ENCODE peak calls at places on chromosomes 16 and 17, in four cellular contexts. N, B, W and A are unnamed samples.

GRCh38 chr17:36652716-36653115 is 51.3 kb downstream of the MRM1 start:
- DNase-seq in N (peak), W (no peak), B (no peak), A (no peak)

GRCh38 chr16:1466968-1467521 is 7.8 kb downstream of the CLCN7 start:
- DNase-seq in W (no peak), B (no peak), N (peak), A (no peak)

GRCh38 chr16:66580605-66581209 is 1.4 kb downstream of the CMTM2 start:
- DNase-seq in W (no peak), B (peak), N (peak), A (peak)

GRCh38 chr16:28188085-28188916 is 23.5 kb downstream of the XPO6 start:
- DNase-seq in B (no peak), N (no peak), W (no peak), A (peak)

GRCh38 chr16:87570938-87571867 is 31.1 kb upstream of the JPH3 start:
- DNase-seq in W (no peak), N (peak), B (peak), A (no peak)

GRCh38 chr17:21193031-21193430 is 20.9 kb downstream of the TMEM11 start:
- DNase-seq in B (no peak), W (no peak), N (no peak), A (no peak)

GRCh38 chr16:75789237-75789636 is 62.9 kb upstream of the CPHXL start:
- DNase-seq in B (peak), W (peak), N (peak), A (peak)

GRCh38 chr16:27005386-27005785 is 61.3 kb upstream of the C16orf82 start:
- DNase-seq in W (no peak), B (no peak), N (no peak), A (no peak)

GRCh38 chr16:66588981-66589713 is 9.9 kb downstream of the CMTM2 start:
- DNase-seq in B (peak), N (peak), W (no peak), A (peak)

GRCh38 chr16:49333268-49333597 is 40.4 kb upstream of the C16orf78 start:
- DNase-seq in N (no peak), W (no peak), B (no peak), A (no peak)

GRCh38 chr16:27550582-27550920 is 607 bp downstream of the KATNIP start:
- DNase-seq in W (no peak), N (no peak), B (no peak), A (no peak)

GRCh38 chr17:47301831-47302230 is 21.9 kb upstream of the EFCAB13 start:
- DNase-seq in B (no peak), N (no peak), W (no peak), A (no peak)

GRCh38 chr16:50315346-50315997 is 49.1 kb downstream of the ADCY7 start:
- DNase-seq in B (no peak), N (no peak), W (no peak), A (no peak)

GRCh38 chr16:352547-353403 is at the start of gene AXIN1:
- DNase-seq in W (peak), B (peak), N (peak), A (peak)

GRCh38 chr16:58462499-58462996 is 37.4 kb upstream of the NDRG4 start:
- DNase-seq in W (no peak), N (no peak), B (no peak), A (no peak)

GRCh38 chr16:58465817-58466216 is 34.1 kb upstream of the NDRG4 start:
- DNase-seq in W (no peak), N (no peak), B (no peak), A (no peak)

GRCh38 chr16:58464916-58465731 is 34.8 kb upstream of the NDRG4 start:
- DNase-seq in W (no peak), B (peak), N (no peak), A (no peak)

GRCh38 chr16:58462997-58463891 is 36.7 kb upstream of the NDRG4 start:
- DNase-seq in N (no peak), B (peak), W (no peak), A (peak)

DNA sequence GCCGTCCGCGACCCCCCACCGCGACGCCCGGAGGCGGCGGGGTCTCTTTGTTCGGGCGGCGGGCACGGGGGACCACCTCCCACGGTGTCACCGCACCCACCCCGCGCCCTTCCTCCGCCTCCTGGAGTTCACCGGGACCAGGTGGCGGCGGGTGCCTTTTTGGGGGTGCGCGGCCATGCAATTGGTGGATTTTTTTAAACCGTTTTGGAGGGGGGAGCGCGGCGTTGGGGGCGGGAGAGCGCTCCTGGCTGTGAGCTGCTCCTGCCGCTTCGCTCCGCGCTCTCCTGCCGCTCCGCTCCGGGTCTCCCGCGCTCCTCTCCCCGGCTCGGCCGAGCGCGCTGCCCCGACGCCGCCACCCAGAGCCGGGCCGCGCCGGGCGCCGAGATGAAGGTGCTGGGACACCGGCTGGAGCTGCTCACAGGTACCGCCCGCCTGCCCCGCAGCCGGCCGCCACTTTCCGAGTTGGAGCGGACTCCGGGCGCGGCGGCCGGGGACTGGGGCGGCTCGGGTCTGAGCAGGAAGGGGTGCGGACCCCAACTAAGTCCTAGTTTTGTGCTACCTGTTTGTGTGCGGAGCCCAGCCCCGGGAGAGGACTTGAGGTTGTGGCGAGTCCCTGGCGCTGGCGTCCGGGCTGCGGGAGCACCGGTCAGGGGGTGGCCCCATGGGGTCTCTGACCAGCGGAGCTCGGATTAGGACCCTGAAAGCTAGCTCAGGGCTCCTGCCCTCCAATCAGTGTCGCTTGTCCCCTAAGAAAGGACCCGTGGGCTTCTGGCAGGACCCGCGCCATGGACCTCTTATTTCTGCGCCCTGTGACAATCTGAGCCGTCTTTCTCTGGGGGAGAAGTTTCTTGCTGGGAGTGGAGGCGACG is 35.7 kb upstream of the NDRG4 start:
- DNase-seq in N (peak), W (no peak), B (peak), A (peak)
- TF ChIP-seq EZH2 in N (peak), W (no peak), B (peak), A (peak)

GRCh38 chr17:76139801-76140660 is 1.0 kb downstream of the FOXJ1 start:
- DNase-seq in W (no peak), B (peak), N (no peak), A (no peak)
- TF ChIP-seq EZH2 in W (no peak), B (peak), N (no peak), A (no peak)

DNA sequence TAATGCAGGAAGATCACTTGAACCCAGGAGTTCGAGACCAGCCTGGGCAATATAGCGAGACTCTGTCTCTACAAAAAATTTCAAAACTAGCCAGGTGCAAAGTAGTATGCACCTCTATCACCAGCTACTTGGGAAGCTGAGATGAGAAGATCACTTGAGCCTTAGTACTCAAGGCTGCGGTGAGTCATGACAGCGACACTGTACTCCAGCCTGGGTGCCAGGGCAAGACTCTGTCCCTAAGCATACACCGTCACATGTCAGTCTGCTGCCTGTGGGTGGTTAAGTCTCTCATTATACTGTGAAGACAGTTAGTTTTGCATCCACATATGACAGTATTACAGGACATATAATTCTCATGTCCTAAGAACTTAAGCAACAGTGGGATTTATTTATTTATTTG is 21.8 kb downstream of the NMRAL1 start:
- DNase-seq in W (no peak), B (no peak), N (no peak), A (no peak)
- TF ChIP-seq EZH2 in W (no peak), B (no peak), N (no peak), A (no peak)

GRCh38 chr17:48545539-48545938 is 630 bp upstream of the HOXB2 start:
- DNase-seq in B (peak), N (no peak), W (no peak), A (no peak)

GRCh38 chr17:48548687-48549621 is 4.0 kb upstream of the HOXB2 start:
- DNase-seq in N (no peak), W (no peak), B (no peak), A (no peak)

GRCh38 chr17:48547839-48548686 is 3.2 kb upstream of the HOXB2 start:
- DNase-seq in W (no peak), B (peak), N (no peak), A (no peak)

GRCh38 chr17:48546187-48546923 is 1.4 kb upstream of the HOXB2 start:
- DNase-seq in W (no peak), B (peak), N (no peak), A (peak)

GRCh38 chr17:48546924-48547838 is 2.3 kb upstream of the HOXB2 start:
- DNase-seq in N (no peak), W (peak), B (no peak), A (peak)
- TF ChIP-seq EZH2 in N (no peak), W (no peak), B (peak), A (no peak)

GRCh38 chr17:79788989-79789942 is 7.6 kb downstream of the CBX8 start:
- DNase-seq in B (peak), N (no peak), W (no peak), A (peak)
- TF ChIP-seq EZH2 in B (no peak), N (no peak), W (no peak), A (no peak)

GRCh38 chr16:85631802-85632393 is 18.8 kb downstream of the GSE1 start:
- DNase-seq in B (no peak), N (no peak), W (no peak), A (no peak)
- TF ChIP-seq EZH2 in B (no peak), N (no peak), W (no peak), A (no peak)

DNA sequence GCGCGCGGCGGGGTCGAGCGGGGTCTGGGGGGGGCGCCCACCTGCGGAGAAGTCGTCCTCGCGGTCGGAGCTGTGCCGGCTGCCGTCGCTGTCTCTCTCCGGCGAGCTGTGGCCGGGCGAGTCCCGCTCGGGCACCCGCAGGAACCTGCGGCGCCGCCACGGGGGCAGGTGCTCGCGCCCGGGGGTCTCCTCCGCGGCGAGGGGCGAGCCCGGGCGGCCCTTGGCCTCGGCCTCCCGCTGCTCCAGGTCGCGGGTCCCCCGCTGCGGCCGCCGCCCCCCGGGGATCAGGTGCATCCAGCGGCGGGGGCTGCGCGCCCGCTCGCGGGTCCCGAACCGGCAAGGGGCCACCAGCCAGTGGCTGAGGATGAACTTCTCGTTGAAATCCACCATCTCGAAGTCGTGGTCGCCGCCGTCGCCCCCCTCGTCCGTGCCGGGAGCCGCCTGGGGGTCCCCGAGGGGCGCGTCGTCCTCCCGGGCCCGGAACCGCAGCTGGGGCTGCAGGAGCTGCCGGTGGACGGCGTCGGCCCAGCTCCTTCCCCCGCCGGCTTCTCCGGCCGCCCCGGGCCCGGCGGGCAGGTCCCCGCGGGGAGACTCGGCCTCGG is 41.4 kb upstream of the BHLHA9 start:
- DNase-seq in B (peak), N (no peak), W (no peak), A (no peak)
- TF ChIP-seq EZH2 in B (peak), N (no peak), W (no peak), A (peak)

GRCh38 chr17:75183999-75184884 is 1.5 kb upstream of the SUMO2 start:
- DNase-seq in B (no peak), W (no peak), N (no peak), A (no peak)

GRCh38 chr17:75181608-75182318 is 996 bp downstream of the SUMO2 start:
- DNase-seq in B (peak), W (no peak), N (no peak), A (peak)

GRCh38 chr17:75181110-75181509 is 1.6 kb downstream of the SUMO2 start:
- DNase-seq in W (no peak), N (no peak), B (no peak), A (no peak)

GRCh38 chr17:75182319-75182568 is 515 bp downstream of the SUMO2 start:
- DNase-seq in B (no peak), N (no peak), W (no peak), A (no peak)

GRCh38 chr17:75182569-75183436 is at the start of gene SUMO2:
- DNase-seq in W (peak), N (peak), B (peak), A (peak)
- TF ChIP-seq EZH2 in W (no peak), N (no peak), B (no peak), A (no peak)

DNA sequence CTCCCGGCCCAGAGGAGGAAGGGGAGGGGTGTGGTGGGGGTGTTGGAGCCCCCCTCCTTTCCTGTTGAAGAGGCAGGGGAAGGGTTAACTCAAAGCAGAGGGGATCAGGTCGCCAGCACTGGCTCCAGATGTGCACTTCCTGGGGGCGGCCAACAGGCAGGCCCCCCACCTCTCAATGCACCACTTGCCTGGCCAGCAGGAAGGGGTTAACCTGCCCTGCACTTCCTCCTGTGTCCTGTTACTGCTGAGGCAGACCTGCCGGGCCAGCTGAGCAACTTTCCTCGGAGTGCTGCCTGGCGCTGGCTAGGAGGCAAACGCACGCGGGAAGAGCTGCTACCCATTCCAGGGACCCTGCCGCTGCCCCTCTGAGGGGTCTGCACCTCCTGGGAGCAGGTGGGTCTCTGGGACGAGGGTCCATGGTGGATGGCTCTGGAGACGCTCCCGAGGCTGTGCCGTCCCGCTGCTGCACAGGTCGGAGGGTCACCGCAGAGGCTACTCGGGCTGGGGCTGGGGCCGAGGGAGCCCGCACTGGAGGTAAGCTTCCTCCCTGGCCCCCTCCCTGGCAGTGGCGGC is at the start of gene EPN3:
- DNase-seq in W (no peak), N (peak), B (peak), A (no peak)
- TF ChIP-seq EZH2 in W (no peak), N (no peak), B (no peak), A (no peak)